ENCODE peak calls at places on chromosomes 1 and 21, in eight cellular contexts. O is fibroblast of villous mesenchyme, C is AG10803, K is Peyer's patch, W is psoas muscle, M is fibroblast of the aortic adventitia, H is neural progenitor cell, J is HFF-Myc. Z is an unnamed sample.

GRCh38 chr1:14954210-14954609 is 199.3 kb upstream of the TMEM51 start:
- DNase-seq in M (peak; percentile 28), O (no peak), J (no peak), C (peak; percentile 77), H (no peak), K (no peak), W (peak; percentile 4), Z (peak; percentile 25)

GRCh38 chr1:23639460-23639859 is 52.1 kb upstream of the RPL11 start:
- DNase-seq in C (no peak), W (peak; percentile 70), J (no peak), K (no peak), M (no peak), H (no peak), O (no peak), Z (no peak)

GRCh38 chr1:110677526-110677925 is 2.8 kb upstream of the KCNA3 start:
- DNase-seq in J (peak; percentile 9), H (no peak), K (no peak), W (no peak), C (no peak), O (peak; percentile 35), M (no peak), Z (no peak)

GRCh38 chr1:42259059-42259738 is 75.8 kb downstream of the FOXJ3 start:
- DNase-seq in J (no peak), M (peak; percentile 79), O (peak; percentile 74), K (no peak), C (peak; percentile 44), H (no peak), W (no peak), Z (peak; percentile 62)

GRCh38 chr1:53305650-53306049 is 22.2 kb downstream of the LRP8 start:
- DNase-seq in K (no peak), M (no peak), W (no peak), C (no peak), J (no peak), O (no peak), H (no peak), Z (no peak)

GRCh38 chr1:27332536-27333281 is 9.1 kb upstream of the SYTL1 start:
- DNase-seq in J (no peak), O (peak; percentile 30), C (peak; percentile 28), K (peak; percentile 70), H (peak; percentile 79), M (peak; percentile 39), W (peak; percentile 68), Z (peak; percentile 44)

GRCh38 chr21:25582888-25583287 is 24.4 kb downstream of the MRPL39 start:
- DNase-seq in O (no peak), W (no peak), M (no peak), C (no peak), J (no peak), K (no peak), H (no peak), Z (no peak)

GRCh38 chr1:244971524-244972216 is 107.3 kb upstream of the HNRNPU start:
- DNase-seq in O (no peak), C (no peak), J (no peak), H (no peak), K (no peak), W (no peak), M (peak; percentile 4), Z (no peak)

GRCh38 chr1:245797592-245798366 is 643.0 kb downstream of the KIF26B start:
- DNase-seq in C (no peak), H (peak; percentile 63), O (no peak), K (no peak), J (no peak), M (peak; percentile 74), W (no peak), Z (peak; percentile 37)

GRCh38 chr1:60924165-60924564 is 158.2 kb upstream of the NFIA start:
- DNase-seq in W (no peak), J (no peak), K (no peak), O (no peak), H (no peak), C (no peak), M (no peak), Z (no peak)

GRCh38 chr1:160952129-160952510 is 2.5 kb downstream of the ITLN2 start:
- DNase-seq in J (no peak), K (no peak), C (no peak), O (no peak), H (no peak), W (no peak), M (no peak), Z (no peak)

GRCh38 chr1:172117800-172118199 is 276.5 kb downstream of the DNM3 start:
- DNase-seq in M (no peak), W (no peak), O (no peak), K (peak; percentile 48), H (no peak), C (no peak), J (no peak), Z (no peak)

GRCh38 chr1:229347528-229347927 is 4.7 kb upstream of the CCSAP start:
- DNase-seq in O (no peak), W (no peak), J (no peak), K (no peak), H (no peak), M (no peak), C (no peak), Z (no peak)

GRCh38 chr1:246139745-246140182 is 367.3 kb downstream of the SMYD3 start:
- DNase-seq in O (peak; percentile 44), K (no peak), C (peak; percentile 83), H (no peak), M (peak; percentile 87), W (no peak), J (no peak), Z (peak; percentile 95)

GRCh38 chr1:220375715-220376114 is 103.5 kb upstream of the RAB3GAP2 start:
- DNase-seq in H (no peak), C (no peak), J (no peak), O (no peak), W (no peak), M (no peak), K (no peak), Z (no peak)

GRCh38 chr1:230105754-230106625 is 39.0 kb downstream of the GALNT2 start:
- DNase-seq in K (peak; percentile 70), C (peak; percentile 77), W (no peak), O (peak; percentile 79), H (no peak), J (no peak), M (peak; percentile 88), Z (peak; percentile 95)

GRCh38 chr1:244665771-244666217 is 12.9 kb downstream of the DESI2 start:
- DNase-seq in C (peak; percentile 52), O (peak; percentile 22), W (no peak), J (no peak), K (no peak), M (no peak), H (no peak), Z (peak; percentile 67)

GRCh38 chr1:5898266-5898665 is 94.0 kb downstream of the NPHP4 start:
- DNase-seq in J (no peak), M (no peak), O (no peak), C (no peak), W (no peak), H (no peak), K (no peak), Z (no peak)

GRCh38 chr1:38117444-38117887 is 70.9 kb upstream of the POU3F1 start:
- DNase-seq in M (no peak), O (no peak), C (no peak), J (no peak), W (no peak), H (no peak), K (no peak), Z (no peak)

GRCh38 chr1:54275349-54275748 is 75.4 kb downstream of the MRPL37 start:
- DNase-seq in J (no peak), K (no peak), O (peak; percentile 29), H (no peak), C (peak; percentile 83), W (peak; percentile 86), M (peak; percentile 82), Z (peak; percentile 72)

GRCh38 chr21:35461700-35462099 is 412.6 kb upstream of the RUNX1 start:
- DNase-seq in O (no peak), H (no peak), C (no peak), W (no peak), J (no peak), M (no peak), K (no peak), Z (no peak)

GRCh38 chr1:49435291-49435690 is 588.5 kb downstream of the AGBL4 start:
- DNase-seq in J (no peak), M (no peak), W (no peak), K (no peak), H (no peak), C (no peak), O (no peak), Z (no peak)

GRCh38 chr1:157157481-157158190 is 19.4 kb upstream of the ETV3 start:
- DNase-seq in H (no peak), J (no peak), M (peak; percentile 59), O (peak; percentile 62), W (no peak), K (no peak), C (peak; percentile 71), Z (peak; percentile 57)

GRCh38 chr1:228668553-228669400 is 66.5 kb upstream of the RHOU start:
- DNase-seq in K (no peak), H (no peak), M (peak; percentile 93), J (no peak), O (no peak), C (peak; percentile 85), W (no peak), Z (peak; percentile 50)

GRCh38 chr1:96234299-96234698 is 487.3 kb upstream of the PTBP2 start:
- DNase-seq in J (no peak), O (peak; percentile 17), C (peak; percentile 5), H (no peak), W (peak; percentile 49), M (peak; percentile 76), K (no peak), Z (peak; percentile 70)

GRCh38 chr1:156515956-156516355 is 15.4 kb upstream of the MEF2D start:
- DNase-seq in M (no peak), J (no peak), C (no peak), O (no peak), K (no peak), W (no peak), H (no peak), Z (no peak)

GRCh38 chr1:177286396-177286795 is 115.6 kb downstream of the BRINP2 start:
- DNase-seq in O (peak; percentile 15), C (peak; percentile 56), J (no peak), M (peak; percentile 52), K (no peak), W (no peak), H (no peak), Z (peak; percentile 83)
- H3K4me3 ChIP-seq in O (no peak overlapping the region), C (no peak overlapping the region), J (no peak overlapping the region), M (no peak overlapping the region), K (no peak overlapping the region), W (no peak overlapping the region), H (no peak overlapping the region), Z (no peak overlapping the region)

GRCh38 chr1:116934586-116935207 is 25.0 kb downstream of the PTGFRN start:
- DNase-seq in M (peak; percentile 25), C (peak; percentile 20), W (no peak), J (no peak), O (peak; percentile 3), K (no peak), H (no peak), Z (peak; percentile 34)
- TF ChIP-seq CTCF in M (peak; percentile 32), C (peak; percentile 50), W (peak; percentile 17), J (peak; percentile 16), O (peak; percentile 14), K (peak; percentile 29), H (peak; percentile 57), Z (peak; percentile 42)

GRCh38 chr1:176149939-176150807 is 56.9 kb downstream of the COP1 start:
- DNase-seq in M (no peak), H (peak; percentile 14), J (no peak), C (no peak), O (no peak), K (no peak), W (no peak), Z (no peak)
- H3K4me3 ChIP-seq in M (no peak overlapping the region), H (no peak overlapping the region), J (no peak overlapping the region), C (no peak overlapping the region), O (no peak overlapping the region), K (no peak overlapping the region), W (no peak overlapping the region), Z (no peak overlapping the region)

GRCh38 chr1:150906813-150907212 is 19.4 kb upstream of the SETDB1 start:
- DNase-seq in M (no peak), J (no peak), K (no peak), C (no peak), H (no peak), O (no peak), W (no peak), Z (no peak)
- TF ChIP-seq CTCF in M (no peak), J (no peak), K (no peak), C (no peak), H (no peak), O (no peak), W (no peak), Z (no peak)